ENCODE peak calls at places on chromosomes 2 and 18, in nine cellular contexts. Y is ELR; Q is adrenal gland; K is OCI-LY7; G is activated CD8-positive, alpha-beta memory T cell treated with anti-CD3 and anti-CD28 coated beads, Interleukin-2, amount 50 U/mL, for 48 hours; V is fibroblast of the conjunctiva; B is HT1080; L is dorsolateral prefrontal cortex; P is fibroblast of the aortic adventitia. M is an unnamed sample.

GRCh38 chr2:43448011-43448821 is 147.6 kb downstream of the THADA start:
- DNase-seq in K (no peak), V (no peak), P (no peak), Y (no peak), G (no peak), L (no peak), Q (no peak), B (no peak), M (no peak)

GRCh38 chr18:78682716-78683115 is 296.9 kb upstream of the SALL3 start:
- DNase-seq in G (no peak), Q (no peak), Y (no peak), B (no peak), K (no peak), L (no peak), P (no peak), V (no peak), M (no peak)

GRCh38 chr2:202736826-202737225 is 102.1 kb downstream of the FAM117B start:
- DNase-seq in B (no peak), L (no peak), G (no peak), K (no peak), Y (no peak), V (no peak), Q (no peak), P (no peak), M (no peak)

GRCh38 chr2:199495147-199495546 is 37.4 kb upstream of the SATB2 start:
- DNase-seq in P (no peak), B (peak), L (no peak), Q (no peak), V (no peak), G (no peak), K (no peak), Y (peak), M (no peak)

GRCh38 chr2:219230201-219230540 is 565 bp downstream of the ANKZF1 start:
- DNase-seq in Q (peak), B (peak), V (no peak), G (peak), L (no peak), P (no peak), K (peak), Y (peak), M (no peak)

GRCh38 chr2:239186958-239187357 is 213.9 kb downstream of the HDAC4 start:
- DNase-seq in B (no peak), V (no peak), Y (no peak), K (no peak), G (no peak), L (peak), Q (peak), P (no peak), M (no peak)

GRCh38 chr2:175234153-175234552 is 52.6 kb upstream of the ATP5MC3 start:
- DNase-seq in G (no peak), Y (no peak), P (no peak), B (no peak), L (no peak), K (no peak), Q (no peak), V (no peak), M (no peak)

GRCh38 chr18:49023938-49024341 is 73.2 kb upstream of the SMAD7 start:
- DNase-seq in B (no peak), V (no peak), P (no peak), G (peak), L (no peak), Q (peak), K (peak), Y (no peak), M (no peak)

GRCh38 chr2:134181219-134181618 is 72.7 kb upstream of the MGAT5 start:
- DNase-seq in K (peak), B (no peak), V (no peak), L (no peak), Y (no peak), P (no peak), G (no peak), Q (no peak), M (no peak)

GRCh38 chr2:236177604-236177966 is 9.4 kb upstream of the GBX2 start:
- DNase-seq in Q (no peak), L (no peak), P (no peak), Y (peak), K (no peak), B (no peak), G (no peak), V (no peak), M (no peak)

GRCh38 chr2:193101591-193101990 is 906.9 kb upstream of the TMEFF2 start:
- DNase-seq in G (no peak), Q (no peak), P (no peak), B (no peak), K (no peak), Y (no peak), V (no peak), L (no peak), M (no peak)

GRCh38 chr2:120866483-120867140 is 130.9 kb downstream of the GLI2 start:
- DNase-seq in K (no peak), Y (peak), B (no peak), P (no peak), L (no peak), G (no peak), Q (no peak), V (no peak), M (no peak)

GRCh38 chr2:43851026-43851980 is 12.5 kb downstream of the ABCG8 start:
- DNase-seq in Q (no peak), B (no peak), Y (no peak), K (no peak), L (no peak), P (no peak), V (no peak), G (peak), M (no peak)

GRCh38 chr2:58157754-58158153 is 83.4 kb downstream of the FANCL start:
- DNase-seq in Q (no peak), Y (no peak), K (no peak), B (no peak), G (no peak), P (no peak), V (no peak), L (no peak), M (no peak)

GRCh38 chr2:151118269-151118668 is 143.4 kb downstream of the RBM43 start:
- DNase-seq in V (no peak), P (no peak), G (no peak), Q (no peak), Y (no peak), B (no peak), K (no peak), L (no peak), M (no peak)

GRCh38 chr2:152437276-152437879 is 102.4 kb downstream of the FMNL2 start:
- DNase-seq in V (no peak), K (no peak), Q (no peak), B (no peak), L (no peak), G (no peak), P (no peak), Y (no peak), M (no peak)

GRCh38 chr2:56217106-56217505 is 33.3 kb downstream of the CCDC85A start:
- DNase-seq in V (no peak), G (no peak), P (no peak), Q (no peak), L (no peak), Y (peak), K (no peak), B (no peak), M (no peak)

GRCh38 chr2:26786207-26787023 is 559 bp downstream of the CENPA start:
- DNase-seq in B (peak), P (no peak), V (no peak), Q (no peak), G (peak), L (no peak), Y (peak), K (peak), M (no peak)

GRCh38 chr18:27400001-27400400 is 214.9 kb upstream of the CHST9 start:
- DNase-seq in G (no peak), V (no peak), L (no peak), Y (no peak), K (no peak), P (no peak), Q (no peak), B (peak), M (no peak)

GRCh38 chr2:206051912-206052311 is 34.1 kb downstream of the INO80D start:
- DNase-seq in Y (no peak), K (no peak), Q (no peak), L (no peak), P (no peak), V (no peak), G (no peak), B (no peak), M (no peak)

GRCh38 chr18:75203456-75204261 is 5.3 kb downstream of the PTGR3 start:
- DNase-seq in Y (peak), L (peak), K (no peak), V (no peak), G (no peak), Q (no peak), P (peak), B (no peak), M (no peak)

GRCh38 chr2:217742276-217742675 is 260.5 kb downstream of the TNS1 start:
- DNase-seq in Q (no peak), Y (no peak), K (no peak), B (no peak), P (peak), V (no peak), G (no peak), L (no peak), M (no peak)

GRCh38 chr2:239943991-239944441 is 81.1 kb downstream of the NDUFA10 start:
- DNase-seq in G (no peak), Y (no peak), V (no peak), Q (no peak), L (no peak), K (no peak), B (no peak), P (no peak), M (no peak)

GRCh38 chr2:216474925-216475670 is 23.5 kb upstream of the RPL37A start:
- DNase-seq in Y (no peak), P (no peak), Q (no peak), K (no peak), B (no peak), L (no peak), V (no peak), G (peak), M (no peak)

GRCh38 chr18:56815926-56816325 is 164.8 kb downstream of the WDR7 start:
- DNase-seq in B (no peak), Q (peak), P (no peak), K (no peak), Y (peak), L (no peak), G (no peak), V (no peak), M (no peak)

GRCh38 chr2:48467637-48468036 is 62.3 kb upstream of the STON1 start:
- DNase-seq in Y (peak), B (no peak), L (no peak), K (no peak), Q (no peak), G (no peak), V (no peak), P (no peak), M (no peak)

GRCh38 chr18:78939105-78939504 is 40.5 kb upstream of the SALL3 start:
- DNase-seq in K (no peak), P (no peak), G (peak), V (no peak), Q (no peak), B (peak), L (no peak), Y (no peak), M (no peak)

GRCh38 chr2:223210489-223210888 is 158.5 kb downstream of the KCNE4 start:
- DNase-seq in B (no peak), P (no peak), L (no peak), Y (no peak), G (no peak), Q (no peak), K (no peak), V (no peak), M (no peak)

GRCh38 chr2:2812648-2813047 is 481.6 kb upstream of the MYT1L start:
- DNase-seq in Q (no peak), L (no peak), P (no peak), V (no peak), K (no peak), Y (no peak), B (no peak), G (no peak), M (no peak)

GRCh38 chr2:135132314-135132713 is 80.2 kb downstream of the RAB3GAP1 start:
- DNase-seq in G (no peak), V (no peak), P (peak), B (peak), K (no peak), Y (peak), Q (no peak), L (no peak), M (no peak)

GRCh38 chr2:108583903-108584520 is 49.7 kb downstream of the LIMS1 start:
- DNase-seq in K (peak), Y (peak), B (peak), Q (peak), G (peak), L (peak), P (peak), V (peak), M (peak)

GRCh38 chr2:145751634-145752033 is 1231.7 kb upstream of the ZEB2 start:
- DNase-seq in L (no peak), B (peak), V (peak), Y (peak), G (no peak), K (peak), Q (no peak), P (peak), M (no peak)

GRCh38 chr18:63590368-63590767 is 3.2 kb downstream of the SERPINB13 start:
- DNase-seq in L (no peak), B (no peak), G (no peak), K (no peak), Y (no peak), P (peak), Q (no peak), V (no peak), M (no peak)

GRCh38 chr2:203683932-203684556 is 22.4 kb upstream of the CD28 start:
- DNase-seq in B (peak), L (no peak), P (peak), G (no peak), K (no peak), Q (no peak), Y (peak), V (peak), M (no peak)

GRCh38 chr18:907171-907879 is 2.7 kb downstream of the ADCYAP1 start:
- DNase-seq in Q (no peak), V (no peak), K (no peak), L (no peak), Y (no peak), P (no peak), B (no peak), G (peak), M (no peak)

GRCh38 chr2:203685081-203685621 is 21.3 kb upstream of the CD28 start:
- DNase-seq in P (peak), B (peak), L (no peak), Q (no peak), K (no peak), V (peak), G (no peak), Y (peak), M (no peak)

GRCh38 chr2:46448656-46449055 is 30.7 kb upstream of the TMEM247 start:
- DNase-seq in K (no peak), Y (no peak), Q (no peak), P (peak), V (no peak), B (no peak), G (no peak), L (no peak), M (no peak)

GRCh38 chr2:26327291-26328272 is 18.4 kb upstream of the SELENOI start:
- DNase-seq in V (no peak), K (no peak), Y (peak), B (no peak), G (no peak), L (no peak), Q (no peak), P (peak), M (no peak)

M was measured in substantia nigra.